ENCODE peak calls at places on chromosome 4, in nine cellular contexts. U is trophoblast cell, L is adipocyte, V is AG04449, A is dermis blood vessel endothelial cell, X is upper lobe of right lung, S is T-helper 2 cell, Y is KBM-7, W is occipital lobe. O is an unnamed sample.

GRCh38 chr4:150006197-150006596 is 72.0 kb upstream of the DCLK2 start:
- DNase-seq in U (no peak), L (peak; percentile 82), V (no peak), A (no peak), X (no peak), S (no peak), Y (no peak), W (no peak), O (no peak)

GRCh38 chr4:165301833-165302232 is 25.6 kb upstream of the MSMO1 start:
- DNase-seq in U (no peak), L (peak; percentile 60), V (no peak), A (peak; percentile 24), X (no peak), S (peak; percentile 46), Y (no peak), W (no peak), O (peak; percentile 46)

GRCh38 chr4:8726344-8726851 is 133.8 kb downstream of the CPZ start:
- DNase-seq in U (no peak), L (no peak), V (no peak), A (no peak), X (peak; percentile 32), S (no peak), Y (no peak), W (no peak), O (no peak)

GRCh38 chr4:146981651-146982050 is 36.0 kb upstream of the TTC29 start:
- DNase-seq in U (peak; percentile 82), L (peak; percentile 48), V (peak; percentile 14), A (no peak), X (no peak), S (no peak), Y (no peak), W (no peak), O (no peak)

GRCh38 chr4:106186201-106186600 is 129.8 kb downstream of the TBCK start:
- DNase-seq in U (peak; percentile 34), L (peak; percentile 38), V (no peak), A (no peak), X (no peak), S (no peak), Y (no peak), W (no peak), O (no peak)

GRCh38 chr4:188660796-188661195 is 521.6 kb downstream of the TRIML1 start:
- DNase-seq in U (no peak), L (no peak), V (no peak), A (no peak), X (no peak), S (no peak), Y (no peak), W (peak; percentile 52), O (no peak)

GRCh38 chr4:39046243-39046642 is 14.0 kb upstream of the TMEM156 start:
- DNase-seq in U (peak; percentile 44), L (no peak), V (no peak), A (no peak), X (no peak), S (no peak), Y (peak; percentile 29), W (no peak), O (no peak)

GRCh38 chr4:113919611-113920010 is 59.8 kb downstream of the ARSJ start:
- DNase-seq in U (no peak), L (peak; percentile 46), V (no peak), A (no peak), X (no peak), S (no peak), Y (no peak), W (no peak), O (no peak)

GRCh38 chr4:78565971-78566372 is 14.4 kb downstream of the ANXA3 start:
- DNase-seq in U (peak; percentile 4), L (peak; percentile 85), V (no peak), A (no peak), X (no peak), S (no peak), Y (no peak), W (no peak), O (peak; percentile 31)

GRCh38 chr4:140637836-140638235 is 69.1 kb upstream of the UCP1 start:
- DNase-seq in U (peak; percentile 34), L (peak; percentile 31), V (no peak), A (peak; percentile 56), X (no peak), S (peak; percentile 83), Y (peak; percentile 47), W (no peak), O (peak; percentile 72)

O was measured in lung microvascular endothelial cell.